ENCODE peak calls at places on chromosomes 7 and 10, in five cellular contexts. P, X, F, H and U are unnamed samples.

GRCh38 chr7:158563051-158563450 is 24.6 kb downstream of the PTPRN2 start:
- DNase-seq in P (no peak), H (no peak), F (no peak), X (no peak), U (no peak)

GRCh38 chr10:89163265-89163995 is 43.7 kb downstream of the CH25H start:
- DNase-seq in H (peak), F (peak), X (peak), P (peak), U (no peak)

GRCh38 chr10:8158439-8159071 is 104.1 kb downstream of the GATA3 start:
- DNase-seq in H (no peak), X (no peak), F (no peak), P (no peak), U (no peak)

GRCh38 chr7:95596183-95597135 is at the start of gene PDK4:
- DNase-seq in P (peak), H (peak), F (no peak), X (no peak), U (no peak)

GRCh38 chr7:860149-860548 is 16.2 kb upstream of the GET4 start:
- DNase-seq in F (no peak), H (no peak), X (no peak), P (no peak), U (no peak)

GRCh38 chr7:77893813-77894212 is 95.2 kb downstream of the PHTF2 start:
- DNase-seq in F (no peak), H (no peak), X (no peak), P (no peak), U (no peak)

GRCh38 chr7:47792521-47793121 is 155.6 kb downstream of the PKD1L1 start:
- DNase-seq in X (no peak), F (no peak), H (no peak), P (no peak), U (no peak)

GRCh38 chr7:1234794-1235500 is 2.3 kb downstream of the UNCX start:
- DNase-seq in P (no peak), X (no peak), H (no peak), F (no peak), U (no peak)

GRCh38 chr7:156088115-156088514 is 275.9 kb upstream of the SHH start:
- DNase-seq in H (no peak), X (no peak), F (no peak), P (no peak), U (no peak)

GRCh38 chr10:116038259-116038658 is 234.7 kb downstream of the GFRA1 start:
- DNase-seq in P (no peak), H (peak), X (no peak), F (no peak), U (peak)

GRCh38 chr7:84274029-84274638 is 79.5 kb upstream of the SEMA3A start:
- DNase-seq in X (no peak), F (no peak), P (no peak), H (no peak), U (no peak)

GRCh38 chr7:105014725-105015630 is 973 bp downstream of the KMT2E start:
- DNase-seq in X (peak), H (peak), P (peak), F (peak), U (no peak)

GRCh38 chr10:33453081-33453850 is 118.8 kb upstream of the NRP1 start:
- DNase-seq in F (no peak), H (no peak), P (no peak), X (no peak), U (peak)

GRCh38 chr7:98956937-98957336 is 78.6 kb downstream of the TRRAP start:
- DNase-seq in H (peak), X (no peak), P (no peak), F (no peak), U (no peak)

GRCh38 chr7:78073470-78074382 is 275.2 kb downstream of the PHTF2 start:
- DNase-seq in F (no peak), H (no peak), X (no peak), P (no peak), U (no peak)

GRCh38 chr7:92281031-92281430 is 35.3 kb downstream of the ANKIB1 start:
- DNase-seq in H (no peak), X (no peak), P (no peak), F (no peak), U (no peak)
- H3K4me3 ChIP-seq in H (no peak), X (no peak), P (no peak), F (no peak), U (no peak)

DNA sequence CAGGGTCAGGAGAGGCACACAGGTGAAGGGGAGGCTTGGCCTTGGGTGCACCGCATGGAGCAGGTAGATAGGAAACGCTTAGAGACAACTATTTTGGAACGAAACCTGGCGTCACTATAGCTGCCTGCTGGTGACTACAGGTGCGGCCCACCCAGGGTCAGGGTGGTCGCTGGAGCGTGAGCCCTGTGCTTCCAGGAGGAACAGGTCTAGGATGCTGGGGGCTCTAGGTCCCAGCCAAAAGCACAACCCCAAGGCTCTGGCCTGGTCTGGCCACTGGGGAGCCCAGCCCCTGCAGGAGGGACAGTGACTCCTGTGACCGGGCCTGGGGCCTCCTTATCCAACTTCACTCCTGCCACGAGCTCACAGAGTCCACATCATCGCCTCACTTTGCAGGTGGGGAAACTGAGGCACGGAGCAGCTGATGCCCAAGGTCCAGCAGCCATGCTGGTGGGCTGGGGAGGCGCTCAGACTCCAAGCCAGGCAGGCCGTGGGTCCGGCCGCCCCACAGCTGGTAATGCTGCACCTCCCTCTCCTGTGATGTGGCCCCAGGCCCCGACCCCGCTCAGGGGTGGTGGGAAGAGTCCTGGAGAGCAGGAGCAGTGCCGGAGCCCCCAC is 9.0 kb downstream of the LFNG start:
- DNase-seq in H (no peak), P (peak), F (no peak), X (no peak), U (no peak)
- H3K4me3 ChIP-seq in H (no peak), P (no peak), F (peak), X (no peak), U (no peak)

GRCh38 chr7:42493436-42494198 is 256.6 kb upstream of the GLI3 start:
- DNase-seq in X (no peak), F (no peak), H (peak), P (no peak), U (peak)
- H3K4me3 ChIP-seq in X (no peak), F (no peak), H (peak), P (peak), U (peak)

GRCh38 chr10:117544729-117545140 is 2.2 kb downstream of the EMX2 start:
- DNase-seq in P (no peak), X (no peak), F (no peak), H (no peak), U (no peak)

GRCh38 chr10:117542706-117543244 is at the start of gene EMX2:
- DNase-seq in H (peak), X (no peak), F (no peak), P (no peak), U (no peak)

GRCh38 chr10:117545141-117546019 is 2.8 kb downstream of the EMX2 start:
- DNase-seq in P (no peak), F (no peak), X (no peak), H (peak), U (no peak)

GRCh38 chr10:117543245-117543998 is 876 bp downstream of the EMX2 start:
- DNase-seq in H (peak), P (peak), F (no peak), X (no peak), U (no peak)

DNA sequence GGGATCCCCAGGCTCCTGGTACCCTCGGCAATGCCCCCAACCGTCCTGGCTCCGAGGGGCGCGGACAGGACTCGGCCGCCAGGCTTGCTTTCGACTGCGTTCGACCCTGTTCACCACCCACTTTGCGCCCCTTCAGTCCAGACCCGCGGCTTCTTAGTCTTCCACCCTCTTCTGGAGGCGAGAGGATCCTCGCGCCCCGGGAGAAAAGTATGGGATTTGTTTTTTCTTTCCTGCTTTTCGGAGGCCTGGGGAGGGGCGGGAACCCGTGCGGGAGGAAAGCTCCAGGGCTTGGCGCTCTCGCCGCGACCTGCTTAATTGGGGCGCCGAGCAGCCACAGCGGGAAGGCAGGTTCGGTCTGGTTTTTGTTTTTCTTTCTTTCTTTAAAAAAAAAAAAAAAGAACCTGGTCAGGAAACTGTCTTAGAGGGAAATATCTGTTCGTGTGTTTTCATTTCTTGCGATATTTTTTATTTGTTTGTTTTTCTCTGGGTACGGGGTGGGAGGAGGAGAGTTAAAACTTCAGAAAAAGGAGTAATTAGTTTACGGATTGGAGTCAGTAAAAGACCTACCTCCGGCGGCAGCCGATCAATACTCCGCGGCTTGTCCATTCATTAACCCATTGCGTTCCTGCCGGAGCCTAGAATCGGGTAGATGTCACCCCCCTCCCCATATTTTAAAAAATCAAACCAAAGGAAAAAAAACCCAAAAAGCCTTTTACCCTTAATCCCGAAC is 1.6 kb downstream of the EMX2 start:
- DNase-seq in P (no peak), X (no peak), F (no peak), H (peak), U (no peak)
- H3K4me3 ChIP-seq in P (peak), X (no peak), F (no peak), H (peak), U (peak)

GRCh38 chr10:43855667-43856210 is 207.1 kb upstream of the ZNF32 start:
- DNase-seq in P (peak), X (no peak), H (no peak), F (no peak), U (no peak)
- H3K4me3 ChIP-seq in P (no peak), X (no peak), H (no peak), F (no peak), U (no peak)

GRCh38 chr10:664893-665292 is 24.6 kb downstream of the DIP2C start:
- DNase-seq in H (no peak), X (no peak), P (no peak), F (no peak), U (no peak)

GRCh38 chr10:664248-664647 is 25.2 kb downstream of the DIP2C start:
- DNase-seq in H (no peak), P (no peak), X (no peak), F (no peak), U (no peak)

GRCh38 chr10:666237-667012 is 23.0 kb downstream of the DIP2C start:
- DNase-seq in P (no peak), F (no peak), H (peak), X (no peak), U (no peak)

GRCh38 chr10:667096-667495 is 22.4 kb downstream of the DIP2C start:
- DNase-seq in F (no peak), P (no peak), H (peak), X (no peak), U (no peak)

DNA sequence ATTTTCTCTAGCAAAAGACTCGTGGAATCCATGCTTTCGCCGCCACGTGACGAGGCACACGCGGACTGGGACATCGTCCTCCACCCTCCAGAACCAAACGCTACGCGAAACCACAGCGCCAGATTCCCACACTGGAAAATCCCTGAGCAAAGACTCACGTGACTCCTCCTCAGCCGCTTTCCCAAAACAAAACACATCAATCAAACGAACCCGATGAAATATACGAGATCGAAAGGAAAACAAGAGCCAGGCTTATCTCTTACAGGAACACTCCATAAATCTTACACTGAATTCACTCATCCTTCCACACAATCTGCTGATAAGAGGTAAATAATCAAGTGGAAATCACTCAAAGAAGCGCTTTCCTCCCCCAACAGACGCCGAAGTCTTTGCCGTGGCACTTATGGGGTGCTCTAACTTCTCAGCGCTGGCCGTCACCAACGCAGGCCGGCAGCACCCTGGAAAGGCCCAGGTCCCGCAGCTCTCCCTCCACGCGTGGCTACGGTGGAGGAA is 23.8 kb downstream of the DIP2C start:
- DNase-seq in X (no peak), P (no peak), F (no peak), H (peak), U (no peak)
- H3K4me3 ChIP-seq in X (no peak), P (no peak), F (no peak), H (peak), U (peak)

GRCh38 chr7:54546986-54547314 is 4.8 kb downstream of the VSTM2A start:
- DNase-seq in F (no peak), P (no peak), H (no peak), X (no peak), U (no peak)
- H3K4me3 ChIP-seq in F (no peak), P (no peak), H (no peak), X (no peak), U (peak)

GRCh38 chr10:80894797-80895467 is 357.2 kb downstream of the SH2D4B start:
- DNase-seq in X (no peak), F (no peak), P (no peak), H (no peak), U (no peak)
- H3K4me3 ChIP-seq in X (no peak), F (no peak), P (no peak), H (no peak), U (no peak)

GRCh38 chr7:44275146-44275545 is 50.2 kb downstream of the CAMK2B start:
- DNase-seq in P (peak), X (no peak), H (no peak), F (no peak), U (no peak)

GRCh38 chr7:44275829-44276570 is 49.4 kb downstream of the CAMK2B start:
- DNase-seq in X (no peak), H (no peak), F (no peak), P (peak), U (no peak)

GRCh38 chr7:44277391-44277790 is 48.0 kb downstream of the CAMK2B start:
- DNase-seq in P (peak), H (peak), F (no peak), X (no peak), U (no peak)

GRCh38 chr7:44277851-44278250 is 47.5 kb downstream of the CAMK2B start:
- DNase-seq in H (peak), P (no peak), F (no peak), X (no peak), U (no peak)

DNA sequence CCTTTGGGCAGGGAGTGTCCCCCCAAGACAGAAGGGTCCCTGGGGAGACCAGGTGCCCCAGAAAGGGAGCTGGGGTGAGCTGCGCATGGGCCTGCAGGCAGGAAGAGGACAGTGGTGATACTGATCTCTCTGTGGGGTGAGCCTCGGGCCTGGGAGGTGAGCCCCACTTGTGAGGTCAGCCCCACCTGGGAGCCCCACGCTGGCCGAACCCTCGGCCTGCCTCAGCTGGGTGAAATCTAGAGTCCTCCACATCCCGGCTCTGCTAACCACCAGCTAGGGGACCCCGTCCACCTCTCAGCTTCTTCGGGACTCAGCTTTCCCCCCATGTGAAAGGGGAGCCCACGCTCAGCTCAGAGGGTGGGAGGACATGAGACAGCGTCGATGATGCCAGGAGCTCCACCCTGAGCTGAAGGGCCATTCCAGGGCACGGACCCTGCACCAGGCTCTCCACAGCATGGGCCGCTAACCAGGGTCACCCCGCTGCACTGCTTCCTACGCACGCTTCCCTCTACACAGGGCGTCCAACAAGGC is 48.8 kb downstream of the CAMK2B start:
- DNase-seq in X (no peak), F (no peak), H (no peak), P (peak), U (no peak)
- H3K4me3 ChIP-seq in X (no peak), F (no peak), H (no peak), P (no peak), U (no peak)